ENCODE peak calls at places on chromosome 11, in seven cellular contexts. E is pancreas, G is astrocyte of the spinal cord, A is AG04449, Z is neural progenitor cell, M is heart left ventricle, P is HL-60. S is an unnamed sample.

GRCh38 chr11:91158297-91158696 is 935.4 kb upstream of the CHORDC1 start:
- DNase-seq in G (no peak), A (no peak), P (no peak), M (no peak), Z (no peak), E (no peak), S (no peak)

GRCh38 chr11:61472282-61472681 is 36.3 kb upstream of the LRRC10B start:
- DNase-seq in A (no peak), M (peak), G (no peak), Z (no peak), P (no peak), E (no peak), S (no peak)

GRCh38 chr11:121767433-121767832 is 314.7 kb upstream of the SORL1-AS1 start:
- DNase-seq in A (no peak), P (peak), G (no peak), M (no peak), E (no peak), Z (no peak), S (no peak)

GRCh38 chr11:6889835-6890234 is 2.5 kb downstream of the OR2D2 start:
- DNase-seq in E (no peak), P (no peak), A (no peak), Z (no peak), M (no peak), G (no peak), S (no peak)

GRCh38 chr11:19241260-19242183 is 777 bp upstream of the E2F8 start:
- DNase-seq in A (no peak), M (no peak), P (no peak), E (no peak), Z (peak), G (peak), S (no peak)

GRCh38 chr11:25593221-25593620 is 738.7 kb upstream of the ANO3 start:
- DNase-seq in Z (no peak), E (no peak), M (no peak), A (no peak), G (no peak), P (no peak), S (no peak)

GRCh38 chr11:112410325-112410724 is 149.7 kb upstream of the PLET1 start:
- DNase-seq in P (no peak), A (no peak), Z (no peak), E (no peak), M (no peak), G (no peak), S (no peak)

GRCh38 chr11:110200241-110200640 is 96.2 kb downstream of the RDX start:
- DNase-seq in G (peak), E (no peak), M (no peak), Z (no peak), A (no peak), P (no peak), S (no peak)

GRCh38 chr11:35619754-35620640 is 1.7 kb downstream of the FJX1 start:
- DNase-seq in A (no peak), G (peak), M (peak), Z (peak), P (no peak), E (no peak), S (no peak)

GRCh38 chr11:123580557-123581275 is 73.7 kb downstream of the SCN3B start:
- DNase-seq in M (peak), P (peak), Z (peak), G (peak), E (peak), A (no peak), S (no peak)

GRCh38 chr11:65506770-65507485 is 8.1 kb downstream of the MALAT1 start:
- DNase-seq in Z (peak), P (no peak), A (peak), G (peak), M (peak), E (no peak), S (peak)

GRCh38 chr11:10414659-10415058 is 40.4 kb upstream of the AMPD3 start:
- DNase-seq in Z (no peak), A (no peak), P (no peak), E (no peak), G (peak), M (peak), S (no peak)

GRCh38 chr11:110524227-110524626 is 94.5 kb downstream of the FDX1 start:
- DNase-seq in G (peak), E (no peak), P (no peak), Z (no peak), A (peak), M (no peak), S (peak)

GRCh38 chr11:109729761-109730160 is 307.8 kb downstream of the C11orf87 start:
- DNase-seq in A (no peak), Z (no peak), G (no peak), P (no peak), M (no peak), E (peak), S (no peak)

GRCh38 chr11:73240190-73240781 is 22.2 kb downstream of the P2RY2 start:
- DNase-seq in Z (peak), M (peak), E (no peak), G (no peak), A (no peak), P (peak), S (no peak)

GRCh38 chr11:60924906-60925684 is 835 bp downstream of the TMEM132A start:
- DNase-seq in E (no peak), P (no peak), G (no peak), M (no peak), Z (peak), A (no peak), S (no peak)

GRCh38 chr11:103659138-103659734 is 377.2 kb upstream of the DDI1 start:
- DNase-seq in A (no peak), M (no peak), P (no peak), E (no peak), Z (peak), G (no peak), S (no peak)

GRCh38 chr11:18408558-18409242 is 3.4 kb upstream of the LDHC start:
- DNase-seq in M (no peak), Z (no peak), P (no peak), G (peak), A (no peak), E (no peak), S (no peak)

GRCh38 chr11:94329501-94329900 is 25.1 kb downstream of the IZUMO1R start:
- DNase-seq in M (no peak), A (no peak), P (no peak), Z (no peak), E (no peak), G (no peak), S (no peak)

DNA sequence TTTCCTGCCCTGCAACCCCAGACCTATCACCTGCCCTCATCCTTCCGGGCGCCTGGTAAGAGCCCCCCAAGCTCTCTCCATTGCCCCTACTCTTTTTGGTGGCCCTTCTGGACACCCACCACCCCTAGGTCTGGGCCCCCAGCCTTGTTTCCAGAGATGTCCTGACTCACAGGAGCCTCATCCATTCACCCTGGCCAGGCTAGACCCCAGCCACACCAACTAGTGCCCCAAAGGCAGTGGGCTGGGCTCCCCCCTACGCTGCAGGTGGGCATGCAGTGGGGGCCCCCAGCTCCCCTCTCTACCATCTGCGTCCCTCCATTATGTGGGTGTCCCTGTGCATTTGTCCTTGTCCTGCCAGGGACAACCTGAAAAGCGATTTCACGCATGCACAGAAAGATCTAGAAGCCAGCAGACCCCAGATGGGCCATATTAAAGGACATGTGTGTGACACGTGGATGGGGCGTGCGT is 1.4 kb downstream of the MRGPRF start:
- DNase-seq in P (no peak), E (no peak), A (no peak), M (no peak), Z (no peak), G (no peak), S (no peak)
- H3K4me3 ChIP-seq in P (no peak), E (no peak), A (peak), M (peak), Z (no peak), G (peak), S (peak)

DNA sequence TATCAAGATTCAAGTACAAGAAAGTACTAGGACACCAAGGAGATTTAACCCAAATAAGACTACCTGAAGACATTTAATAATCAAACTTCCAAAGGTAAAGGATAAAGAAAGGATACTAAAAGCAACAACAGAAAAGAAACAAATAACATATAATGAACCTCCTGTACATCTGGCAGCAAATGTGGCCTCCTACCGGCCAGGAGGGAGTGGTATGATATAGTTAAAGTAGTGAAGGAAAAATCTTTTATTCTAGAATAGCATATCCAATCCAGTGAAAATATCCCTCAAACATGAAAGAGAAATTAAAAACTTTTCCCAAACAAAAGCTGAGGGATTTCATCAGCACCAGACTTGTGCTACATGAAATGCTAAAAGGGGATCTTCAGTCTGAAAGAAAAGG is 104.7 kb upstream of the GUCY1A2 start:
- DNase-seq in P (no peak), Z (no peak), G (no peak), A (no peak), E (no peak), M (no peak), S (no peak)
- TF ChIP-seq CTCF in P (no peak), Z (no peak), G (no peak), A (peak), E (no peak), M (no peak), S (no peak)

GRCh38 chr11:119363081-119363861 is 16.8 kb upstream of the MFRP start:
- DNase-seq in E (peak), M (no peak), Z (no peak), A (no peak), P (no peak), G (no peak), S (no peak)

GRCh38 chr11:119362741-119363080 is 16.2 kb upstream of the MFRP start:
- DNase-seq in M (no peak), P (no peak), A (no peak), Z (no peak), E (no peak), G (no peak), S (no peak)

GRCh38 chr11:119361961-119362725 is 15.6 kb upstream of the MFRP start:
- DNase-seq in G (no peak), M (no peak), P (no peak), A (no peak), Z (no peak), E (no peak), S (no peak)

GRCh38 chr11:119365071-119365591 is 16.4 kb downstream of the USP2 start:
- DNase-seq in A (no peak), M (no peak), G (no peak), P (no peak), Z (no peak), E (no peak), S (no peak)

DNA sequence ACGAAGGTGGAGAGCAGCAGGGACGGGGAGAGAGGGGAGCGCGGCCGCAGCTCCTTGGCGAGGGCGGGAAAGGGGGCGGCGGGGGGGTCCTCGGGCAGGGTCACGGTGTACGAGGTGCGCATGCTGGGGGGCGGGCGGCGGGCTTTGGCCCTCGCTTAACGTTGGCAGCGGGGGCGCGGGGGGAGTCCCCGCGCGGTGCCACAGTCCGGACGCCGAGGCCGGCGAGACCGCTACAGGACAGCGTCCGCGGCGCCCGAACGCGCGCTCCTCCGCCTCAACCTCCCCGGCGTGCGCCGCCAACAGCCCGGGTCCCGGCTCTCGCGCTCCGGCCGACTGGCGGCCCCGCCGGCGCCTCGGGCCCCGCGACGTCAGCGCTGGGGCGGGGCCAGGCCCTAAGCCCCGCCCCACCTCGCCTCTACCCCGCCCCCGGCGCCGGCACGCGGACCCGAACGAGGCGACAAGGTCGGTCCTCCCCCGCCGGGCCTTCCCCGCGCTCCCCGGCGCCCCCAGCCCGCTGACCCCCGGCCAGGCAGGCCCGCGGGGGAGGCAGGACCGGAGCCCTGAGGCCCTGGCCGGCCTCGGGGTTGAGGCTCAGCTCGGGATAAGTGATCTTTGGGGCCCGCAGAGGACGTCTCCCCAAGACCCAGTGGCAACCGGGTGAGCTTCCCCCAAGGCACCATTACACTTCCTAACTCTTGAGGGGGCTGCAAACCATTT is 17.5 kb downstream of the USP2 start:
- DNase-seq in M (peak), A (no peak), P (no peak), Z (peak), E (peak), G (no peak), S (no peak)
- H3K4me3 ChIP-seq in M (peak), A (peak), P (peak), Z (peak), E (peak), G (no peak), S (peak)

DNA sequence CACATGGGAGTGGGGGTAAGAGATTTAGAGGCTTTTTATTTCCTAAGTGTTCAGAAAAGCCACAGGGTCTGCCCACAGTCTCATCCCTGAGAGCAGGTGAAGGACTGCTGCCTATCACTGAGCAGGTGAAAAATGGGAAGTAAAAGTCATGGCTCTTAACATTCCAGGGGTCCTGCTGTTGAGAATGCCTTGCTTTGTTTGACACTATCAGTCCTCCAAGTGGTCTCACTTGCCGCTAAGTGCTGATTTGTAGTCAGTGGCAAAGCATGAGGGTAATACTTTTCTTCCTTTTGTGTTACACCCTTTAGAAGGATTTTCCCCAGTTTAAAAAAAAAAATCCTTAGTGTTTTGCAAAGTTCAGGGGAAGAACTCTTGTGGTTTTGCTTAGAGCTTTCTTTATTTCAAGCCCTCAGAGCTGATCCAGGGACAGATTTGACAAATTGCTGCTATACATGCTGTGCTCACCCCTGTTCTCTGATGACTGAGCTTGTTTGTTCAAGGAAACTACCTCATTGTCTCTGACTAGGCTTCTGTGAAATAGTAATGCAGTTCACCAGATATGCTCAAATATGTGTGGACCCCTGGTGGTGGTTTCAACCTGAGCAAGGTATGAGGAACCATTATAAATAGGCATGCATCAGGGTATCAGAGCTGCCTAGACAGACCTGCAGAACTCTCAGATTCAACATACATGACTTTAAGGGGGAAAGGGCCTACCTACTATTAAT is 141.0 kb downstream of the ARHGAP42 start:
- DNase-seq in P (no peak), E (no peak), Z (peak), G (peak), A (peak), M (no peak), S (no peak)
- TF ChIP-seq CTCF in P (no peak), E (no peak), Z (peak), G (peak), A (peak), M (no peak), S (peak)

GRCh38 chr11:2264366-2265011 is 5.9 kb downstream of the ASCL2 start:
- DNase-seq in A (no peak), P (no peak), E (no peak), M (no peak), G (no peak), Z (no peak), S (no peak)
- H3K4me3 ChIP-seq in A (no peak), P (no peak), E (no peak), M (no peak), G (no peak), Z (no peak), S (no peak)

GRCh38 chr11:17389205-17389956 is 922 bp upstream of the KCNJ11 start:
- DNase-seq in Z (peak), G (peak), E (peak), A (no peak), M (peak), P (peak), S (no peak)
- TF ChIP-seq CTCF in Z (peak), G (peak), E (peak), A (peak), M (peak), P (peak), S (peak)

GRCh38 chr11:96306600-96306932 is 36.4 kb downstream of the MAML2 start:
- DNase-seq in M (no peak), P (no peak), A (no peak), Z (no peak), G (no peak), E (no peak), S (no peak)
- H3K4me3 ChIP-seq in M (peak), P (no peak), A (peak), Z (peak), G (peak), E (no peak), S (peak)